ENCODE peak calls at places on chromosomes 13 and 19, in six cellular contexts. S is activated T-cell treated with anti-CD3 and anti-CD28 coated beads for 1 hour, C is HTR-8/SVneo, L is fibroblast of mammary gland, A is GM10248, V is mesendoderm. M is an unnamed sample.

GRCh38 chr19:3606690-3607289 is at the start of gene TBXA2R:
- DNase-seq in S (peak; percentile 42), C (peak; percentile 88), L (peak; percentile 49), A (peak; percentile 84), V (peak; percentile 49), M (peak; percentile 61)

GRCh38 chr19:38900220-38900629 is 456 bp downstream of the NFKBIB start:
- DNase-seq in S (no peak), C (peak; percentile 17), L (peak; percentile 42), A (no peak), V (no peak), M (no peak)

GRCh38 chr13:101346942-101347728 is 69.2 kb downstream of the NALCN start:
- DNase-seq in S (no peak), C (no peak), L (peak; percentile 37), A (no peak), V (no peak), M (no peak)

GRCh38 chr19:40348961-40349507 is 539 bp downstream of the PLD3 start:
- DNase-seq in S (no peak), C (no peak), L (peak; percentile 79), A (no peak), V (peak; percentile 44), M (peak; percentile 65)

GRCh38 chr13:106691861-106692260 is 123.9 kb upstream of the ARGLU1 start:
- DNase-seq in S (no peak), C (no peak), L (no peak), A (no peak), V (no peak), M (no peak)

GRCh38 chr19:48784527-48784926 is 26.3 kb downstream of the BCAT2 start:
- DNase-seq in S (no peak), C (no peak), L (no peak), A (no peak), V (no peak), M (no peak)

GRCh38 chr19:1630811-1631210 is 21.6 kb downstream of the TCF3 start:
- DNase-seq in S (no peak), C (no peak), L (no peak), A (no peak), V (no peak), M (no peak)

GRCh38 chr13:20567881-20568528 is 1.0 kb downstream of the IFT88 start:
- DNase-seq in S (no peak), C (no peak), L (peak; percentile 3), A (no peak), V (no peak), M (no peak)

GRCh38 chr13:84481958-84482357 is 599.7 kb upstream of the SLITRK1 start:
- DNase-seq in S (no peak), C (no peak), L (peak; percentile 84), A (no peak), V (no peak), M (no peak)

GRCh38 chr13:110240352-110240751 is 66.6 kb downstream of the COL4A1 start:
- DNase-seq in S (no peak), C (no peak), L (no peak), A (no peak), V (no peak), M (no peak)

GRCh38 chr13:45257638-45258338 is 56.9 kb upstream of the KCTD4 start:
- DNase-seq in S (no peak), C (no peak), L (peak; percentile 42), A (peak; percentile 45), V (no peak), M (no peak)

GRCh38 chr19:39046037-39046821 is 13.9 kb upstream of the FBXO27 start:
- DNase-seq in S (no peak), C (no peak), L (no peak), A (no peak), V (peak; percentile 57), M (peak; percentile 28)

GRCh38 chr13:47454986-47455385 is 546.1 kb downstream of the SUCLA2 start:
- DNase-seq in S (no peak), C (no peak), L (peak; percentile 43), A (no peak), V (no peak), M (no peak)

GRCh38 chr13:100689191-100689590 is 14.6 kb upstream of the TMTC4 start:
- DNase-seq in S (no peak), C (no peak), L (no peak), A (no peak), V (no peak), M (no peak)

GRCh38 chr13:97328222-97328790 is 105.7 kb upstream of the RAP2A start:
- DNase-seq in S (no peak), C (peak; percentile 37), L (peak; percentile 56), A (no peak), V (peak; percentile 98), M (peak; percentile 62)

GRCh38 chr13:92547256-92547655 is 679.4 kb upstream of the GPC6 start:
- DNase-seq in S (no peak), C (no peak), L (no peak), A (no peak), V (no peak), M (no peak)

GRCh38 chr19:5641171-5641570 is 18.3 kb downstream of the SAFB start:
- DNase-seq in S (no peak), C (no peak), L (no peak), A (no peak), V (no peak), M (no peak)

GRCh38 chr19:4692275-4693077 is 22.3 kb upstream of the MYDGF start:
- DNase-seq in S (no peak), C (no peak), L (no peak), A (no peak), V (no peak), M (no peak)

GRCh38 chr19:46813570-46814358 is 25.4 kb upstream of the SLC1A5 start:
- DNase-seq in S (no peak), C (no peak), L (peak; percentile 72), A (no peak), V (no peak), M (peak; percentile 77)

GRCh38 chr19:16429759-16430091 is 42.0 kb downstream of the EPS15L1 start:
- DNase-seq in S (no peak), C (no peak), L (no peak), A (no peak), V (no peak), M (no peak)

GRCh38 chr19:29969891-29970290 is 27.9 kb downstream of the URI1 start:
- DNase-seq in S (no peak), C (no peak), L (no peak), A (no peak), V (no peak), M (no peak)

GRCh38 chr19:33580026-33580644 is 41.6 kb upstream of the CHST8 start:
- DNase-seq in S (no peak), C (no peak), L (no peak), A (no peak), V (no peak), M (no peak)

GRCh38 chr13:30704596-30704995 is 30.7 kb upstream of the ALOX5AP start:
- DNase-seq in S (no peak), C (no peak), L (no peak), A (no peak), V (no peak), M (no peak)

GRCh38 chr13:110113284-110113764 is 193.6 kb downstream of the COL4A1 start:
- DNase-seq in S (no peak), C (no peak), L (peak; percentile 77), A (no peak), V (no peak), M (no peak)